ENCODE peak calls at places on chromosomes 2 and 18, in nine cellular contexts. One of them, this sample, is unnamed.

GRCh38 chr2:168490015-168490874 is 34.2 kb downstream of the CERS6 start:
- DNase-seq in hepatocyte: peak; percentile 44
- DNase-seq in fibroblast of lung: peak; percentile 66
- DNase-seq in tibial nerve: no peak
- DNase-seq in breast epithelium: no peak
- DNase-seq in cardiac muscle cell: peak; percentile 35
- DNase-seq in OCI-LY7: peak; percentile 32
- DNase-seq in testis: no peak
- DNase-seq in left ventricle myocardium inferior: no peak
- DNase-seq in this sample: no peak

GRCh38 chr2:147511491-147511948 is 333.3 kb upstream of the ACVR2A start:
- DNase-seq in breast epithelium: peak; percentile 39
- DNase-seq in fibroblast of lung: peak; percentile 26
- DNase-seq in hepatocyte: peak; percentile 36
- DNase-seq in tibial nerve: peak; percentile 19
- DNase-seq in OCI-LY7: no peak
- DNase-seq in testis: peak; percentile 36
- DNase-seq in left ventricle myocardium inferior: peak; percentile 54
- DNase-seq in cardiac muscle cell: peak; percentile 65
- DNase-seq in this sample: no peak

GRCh38 chr2:206086683-206087350 is 843 bp upstream of the INO80D start:
- DNase-seq in testis: no peak
- DNase-seq in cardiac muscle cell: peak; percentile 23
- DNase-seq in tibial nerve: no peak
- DNase-seq in hepatocyte: peak; percentile 25
- DNase-seq in left ventricle myocardium inferior: no peak
- DNase-seq in breast epithelium: no peak
- DNase-seq in OCI-LY7: peak; percentile 32
- DNase-seq in fibroblast of lung: peak; percentile 7
- DNase-seq in this sample: no peak

GRCh38 chr2:109242654-109243331 is 113.8 kb downstream of the SH3RF3 start:
- DNase-seq in OCI-LY7: no peak
- DNase-seq in hepatocyte: no peak
- DNase-seq in cardiac muscle cell: peak; percentile 91
- DNase-seq in left ventricle myocardium inferior: peak; percentile 57
- DNase-seq in breast epithelium: peak; percentile 75
- DNase-seq in testis: peak; percentile 57
- DNase-seq in fibroblast of lung: peak; percentile 93
- DNase-seq in tibial nerve: no peak
- DNase-seq in this sample: no peak

GRCh38 chr2:237546876-237547395 is 19.4 kb upstream of the PRLH start:
- DNase-seq in breast epithelium: no peak
- DNase-seq in OCI-LY7: no peak
- DNase-seq in hepatocyte: no peak
- DNase-seq in tibial nerve: no peak
- DNase-seq in cardiac muscle cell: no peak
- DNase-seq in testis: no peak
- DNase-seq in left ventricle myocardium inferior: no peak
- DNase-seq in fibroblast of lung: no peak
- DNase-seq in this sample: no peak

GRCh38 chr2:110852541-110853263 is 120.3 kb downstream of the ACOXL start:
- DNase-seq in breast epithelium: no peak
- DNase-seq in hepatocyte: no peak
- DNase-seq in left ventricle myocardium inferior: no peak
- DNase-seq in tibial nerve: no peak
- DNase-seq in testis: no peak
- DNase-seq in fibroblast of lung: no peak
- DNase-seq in cardiac muscle cell: no peak
- DNase-seq in OCI-LY7: no peak
- DNase-seq in this sample: peak; percentile 43

GRCh38 chr2:136118819-136119716 is 1.1 kb upstream of the CXCR4 start:
- DNase-seq in breast epithelium: peak; percentile 56
- DNase-seq in cardiac muscle cell: no peak
- DNase-seq in fibroblast of lung: no peak
- DNase-seq in tibial nerve: peak; percentile 38
- DNase-seq in testis: peak; percentile 49
- DNase-seq in hepatocyte: peak; percentile 14
- DNase-seq in OCI-LY7: peak; percentile 90
- DNase-seq in left ventricle myocardium inferior: peak; percentile 65
- DNase-seq in this sample: peak; percentile 85

GRCh38 chr2:157868993-157869392 is 7.1 kb downstream of the ACVR1 start:
- DNase-seq in left ventricle myocardium inferior: no peak
- DNase-seq in hepatocyte: no peak
- DNase-seq in fibroblast of lung: peak; percentile 39
- DNase-seq in testis: no peak
- DNase-seq in breast epithelium: no peak
- DNase-seq in cardiac muscle cell: no peak
- DNase-seq in tibial nerve: no peak
- DNase-seq in OCI-LY7: no peak
- DNase-seq in this sample: no peak

DNA sequence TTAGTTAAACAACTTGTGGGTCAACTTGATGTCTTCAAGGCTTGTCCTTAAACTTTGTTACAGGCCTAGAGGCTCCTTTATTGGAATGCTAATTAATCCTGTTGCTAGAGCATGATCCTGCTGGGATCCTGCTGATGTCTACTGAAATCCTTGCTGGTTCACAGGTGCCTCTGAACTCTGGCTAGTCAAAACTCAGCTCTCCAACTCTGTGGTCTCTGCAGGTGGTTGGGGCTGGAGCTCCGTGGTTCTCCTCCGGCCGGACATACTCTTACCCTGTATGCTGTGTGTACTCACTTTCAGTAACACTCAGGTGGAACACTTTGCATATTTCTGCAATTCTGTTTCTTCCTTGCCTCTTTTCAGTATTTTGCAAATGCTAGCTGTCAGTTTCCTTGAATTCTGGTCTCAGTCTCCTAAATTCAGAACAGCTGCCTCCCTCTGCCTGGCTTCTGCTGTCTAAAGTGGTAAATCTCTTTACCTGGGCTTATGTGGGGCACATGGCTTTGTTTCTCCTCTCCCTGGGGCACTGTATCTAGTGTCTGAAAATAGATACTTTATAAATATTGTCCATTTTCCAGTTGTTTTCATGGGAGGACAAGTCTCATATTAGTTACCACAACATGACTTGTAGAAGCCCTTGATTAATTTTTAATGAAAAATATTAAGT is 113.0 kb downstream of the ATP9B start:
- DNase-seq in left ventricle myocardium inferior: no peak
- DNase-seq in OCI-LY7: peak; percentile 78
- DNase-seq in fibroblast of lung: no peak
- DNase-seq in breast epithelium: no peak
- DNase-seq in hepatocyte: no peak
- DNase-seq in testis: no peak
- DNase-seq in cardiac muscle cell: no peak
- DNase-seq in tibial nerve: no peak
- DNase-seq in this sample: no peak
- H3K4me3 ChIP-seq in left ventricle myocardium inferior: no peak overlapping the region
- H3K4me3 ChIP-seq in OCI-LY7: peak overlapping the region; percentile 29
- H3K4me3 ChIP-seq in fibroblast of lung: no peak overlapping the region
- H3K4me3 ChIP-seq in breast epithelium: no peak overlapping the region
- H3K4me3 ChIP-seq in hepatocyte: no peak overlapping the region
- H3K4me3 ChIP-seq in testis: no peak overlapping the region
- H3K4me3 ChIP-seq in cardiac muscle cell: no peak overlapping the region
- H3K4me3 ChIP-seq in tibial nerve: no peak overlapping the region
- H3K4me3 ChIP-seq in this sample: no peak overlapping the region

GRCh38 chr18:9612989-9613388 is 1.4 kb downstream of the PPP4R1 start:
- DNase-seq in testis: no peak
- DNase-seq in tibial nerve: no peak
- DNase-seq in hepatocyte: no peak
- DNase-seq in fibroblast of lung: no peak
- DNase-seq in breast epithelium: no peak
- DNase-seq in OCI-LY7: peak; percentile 24
- DNase-seq in left ventricle myocardium inferior: no peak
- DNase-seq in cardiac muscle cell: no peak
- DNase-seq in this sample: peak; percentile 7

GRCh38 chr18:9614401-9615279 is at the start of gene PPP4R1:
- DNase-seq in left ventricle myocardium inferior: peak; percentile 85
- DNase-seq in testis: peak; percentile 81
- DNase-seq in cardiac muscle cell: peak; percentile 77
- DNase-seq in fibroblast of lung: peak; percentile 72
- DNase-seq in hepatocyte: peak; percentile 90
- DNase-seq in OCI-LY7: peak; percentile 77
- DNase-seq in tibial nerve: peak; percentile 64
- DNase-seq in breast epithelium: peak; percentile 50
- DNase-seq in this sample: peak; percentile 61

GRCh38 chr18:9613550-9614400 is 584 bp downstream of the PPP4R1 start:
- DNase-seq in breast epithelium: peak; percentile 34
- DNase-seq in fibroblast of lung: peak; percentile 58
- DNase-seq in cardiac muscle cell: peak; percentile 63
- DNase-seq in tibial nerve: peak; percentile 18
- DNase-seq in OCI-LY7: peak; percentile 68
- DNase-seq in testis: peak; percentile 48
- DNase-seq in left ventricle myocardium inferior: peak; percentile 69
- DNase-seq in hepatocyte: peak; percentile 84
- DNase-seq in this sample: peak; percentile 32

GRCh38 chr18:9615280-9615797 is 980 bp upstream of the PPP4R1 start:
- DNase-seq in breast epithelium: no peak
- DNase-seq in testis: no peak
- DNase-seq in fibroblast of lung: no peak
- DNase-seq in OCI-LY7: peak; percentile 2
- DNase-seq in hepatocyte: no peak
- DNase-seq in tibial nerve: no peak
- DNase-seq in cardiac muscle cell: no peak
- DNase-seq in left ventricle myocardium inferior: no peak
- DNase-seq in this sample: no peak

DNA sequence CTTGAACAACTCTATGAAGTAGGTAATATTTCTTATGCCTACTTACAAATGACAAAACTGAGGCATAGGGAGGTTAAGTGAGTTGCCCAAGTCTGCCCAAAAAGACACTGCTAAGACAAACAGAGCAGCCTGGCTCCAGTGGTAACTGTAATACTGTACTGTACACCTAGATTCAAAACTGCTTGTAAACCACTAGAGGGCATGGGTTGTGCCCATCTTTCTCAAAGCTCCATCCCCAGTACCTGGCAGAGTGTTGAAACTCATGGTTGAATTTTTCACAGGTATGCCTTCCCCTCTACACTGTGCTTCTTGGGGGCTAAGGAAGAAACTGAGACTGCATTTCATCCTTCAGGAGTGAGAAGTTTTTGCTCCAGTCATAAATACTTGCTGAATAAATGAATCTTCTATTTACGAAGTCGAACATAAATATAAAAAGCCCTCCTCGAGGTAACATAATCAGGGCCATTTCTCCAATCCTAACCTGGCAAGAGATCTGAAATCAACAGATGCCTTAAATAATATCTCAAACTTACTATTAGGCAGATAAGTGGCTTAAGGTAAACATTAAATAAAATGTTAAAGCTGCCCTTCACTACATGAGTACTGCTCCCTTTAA is 2.0 kb downstream of the PPP4R1 start:
- DNase-seq in tibial nerve: no peak
- DNase-seq in breast epithelium: peak; percentile 43
- DNase-seq in testis: peak; percentile 50
- DNase-seq in hepatocyte: peak; percentile 61
- DNase-seq in cardiac muscle cell: peak; percentile 58
- DNase-seq in fibroblast of lung: peak; percentile 52
- DNase-seq in left ventricle myocardium inferior: no peak
- DNase-seq in OCI-LY7: peak; percentile 72
- DNase-seq in this sample: peak; percentile 75
- H3K27ac ChIP-seq in tibial nerve: no peak overlapping the region
- H3K27ac ChIP-seq in breast epithelium: no peak overlapping the region
- H3K27ac ChIP-seq in testis: no peak overlapping the region
- H3K27ac ChIP-seq in hepatocyte: peak overlapping the region; percentile 99
- H3K27ac ChIP-seq in cardiac muscle cell: no peak overlapping the region
- H3K27ac ChIP-seq in fibroblast of lung: no peak overlapping the region
- H3K27ac ChIP-seq in left ventricle myocardium inferior: peak overlapping the region; percentile 99
- H3K27ac ChIP-seq in OCI-LY7: peak overlapping the region; percentile 59
- H3K27ac ChIP-seq in this sample: peak overlapping the region; percentile 61

GRCh38 chr2:12536926-12537325 is 179.8 kb upstream of the TRIB2 start:
- DNase-seq in hepatocyte: no peak
- DNase-seq in OCI-LY7: no peak
- DNase-seq in tibial nerve: no peak
- DNase-seq in left ventricle myocardium inferior: no peak
- DNase-seq in fibroblast of lung: no peak
- DNase-seq in testis: no peak
- DNase-seq in breast epithelium: no peak
- DNase-seq in cardiac muscle cell: no peak
- DNase-seq in this sample: no peak

GRCh38 chr2:12538300-12538699 is 178.4 kb upstream of the TRIB2 start:
- DNase-seq in tibial nerve: no peak
- DNase-seq in cardiac muscle cell: no peak
- DNase-seq in left ventricle myocardium inferior: no peak
- DNase-seq in testis: no peak
- DNase-seq in breast epithelium: no peak
- DNase-seq in OCI-LY7: no peak
- DNase-seq in fibroblast of lung: peak; percentile 22
- DNase-seq in hepatocyte: no peak
- DNase-seq in this sample: no peak

GRCh38 chr2:12533337-12533736 is 183.4 kb upstream of the TRIB2 start:
- DNase-seq in fibroblast of lung: no peak
- DNase-seq in cardiac muscle cell: no peak
- DNase-seq in hepatocyte: no peak
- DNase-seq in breast epithelium: no peak
- DNase-seq in OCI-LY7: no peak
- DNase-seq in tibial nerve: no peak
- DNase-seq in left ventricle myocardium inferior: no peak
- DNase-seq in testis: no peak
- DNase-seq in this sample: no peak

GRCh38 chr2:12539306-12539705 is 177.4 kb upstream of the TRIB2 start:
- DNase-seq in OCI-LY7: no peak
- DNase-seq in hepatocyte: no peak
- DNase-seq in cardiac muscle cell: no peak
- DNase-seq in breast epithelium: no peak
- DNase-seq in fibroblast of lung: no peak
- DNase-seq in left ventricle myocardium inferior: no peak
- DNase-seq in tibial nerve: no peak
- DNase-seq in testis: no peak
- DNase-seq in this sample: no peak

GRCh38 chr2:12534646-12535263 is 182.0 kb upstream of the TRIB2 start:
- DNase-seq in breast epithelium: peak; percentile 22
- DNase-seq in fibroblast of lung: peak; percentile 98
- DNase-seq in left ventricle myocardium inferior: no peak
- DNase-seq in OCI-LY7: no peak
- DNase-seq in hepatocyte: peak; percentile 30
- DNase-seq in tibial nerve: no peak
- DNase-seq in testis: no peak
- DNase-seq in cardiac muscle cell: peak; percentile 85
- DNase-seq in this sample: no peak
- H3K4me3 ChIP-seq in breast epithelium: no peak overlapping the region
- H3K4me3 ChIP-seq in fibroblast of lung: no peak overlapping the region
- H3K4me3 ChIP-seq in left ventricle myocardium inferior: no peak overlapping the region
- H3K4me3 ChIP-seq in OCI-LY7: no peak overlapping the region
- H3K4me3 ChIP-seq in hepatocyte: no peak overlapping the region
- H3K4me3 ChIP-seq in tibial nerve: no peak overlapping the region
- H3K4me3 ChIP-seq in testis: no peak overlapping the region
- H3K4me3 ChIP-seq in cardiac muscle cell: no peak overlapping the region
- H3K4me3 ChIP-seq in this sample: no peak overlapping the region

GRCh38 chr2:96663177-96663576 is 20.6 kb downstream of the FER1L5 start:
- DNase-seq in hepatocyte: no peak
- DNase-seq in OCI-LY7: no peak
- DNase-seq in left ventricle myocardium inferior: no peak
- DNase-seq in testis: no peak
- DNase-seq in cardiac muscle cell: no peak
- DNase-seq in breast epithelium: peak; percentile 34
- DNase-seq in tibial nerve: no peak
- DNase-seq in fibroblast of lung: no peak
- DNase-seq in this sample: no peak

GRCh38 chr2:96665083-96665569 is 22.6 kb downstream of the FER1L5 start:
- DNase-seq in OCI-LY7: no peak
- DNase-seq in cardiac muscle cell: peak; percentile 99
- DNase-seq in fibroblast of lung: peak; percentile 99
- DNase-seq in hepatocyte: peak; percentile 83
- DNase-seq in breast epithelium: peak; percentile 69
- DNase-seq in testis: no peak
- DNase-seq in tibial nerve: no peak
- DNase-seq in left ventricle myocardium inferior: no peak
- DNase-seq in this sample: no peak

GRCh38 chr2:96662360-96662759 is 19.8 kb downstream of the FER1L5 start:
- DNase-seq in OCI-LY7: no peak
- DNase-seq in fibroblast of lung: no peak
- DNase-seq in tibial nerve: no peak
- DNase-seq in hepatocyte: no peak
- DNase-seq in testis: no peak
- DNase-seq in cardiac muscle cell: no peak
- DNase-seq in left ventricle myocardium inferior: no peak
- DNase-seq in breast epithelium: no peak
- DNase-seq in this sample: no peak

GRCh38 chr2:96663829-96664228 is 21.3 kb downstream of the FER1L5 start:
- DNase-seq in testis: no peak
- DNase-seq in hepatocyte: no peak
- DNase-seq in cardiac muscle cell: no peak
- DNase-seq in OCI-LY7: no peak
- DNase-seq in fibroblast of lung: no peak
- DNase-seq in left ventricle myocardium inferior: no peak
- DNase-seq in tibial nerve: no peak
- DNase-seq in breast epithelium: no peak
- DNase-seq in this sample: no peak

GRCh38 chr2:96664366-96664765 is 21.8 kb downstream of the FER1L5 start:
- DNase-seq in OCI-LY7: no peak
- DNase-seq in tibial nerve: no peak
- DNase-seq in fibroblast of lung: no peak
- DNase-seq in left ventricle myocardium inferior: no peak
- DNase-seq in hepatocyte: no peak
- DNase-seq in cardiac muscle cell: no peak
- DNase-seq in testis: no peak
- DNase-seq in breast epithelium: no peak
- DNase-seq in this sample: no peak
- H3K27ac ChIP-seq in OCI-LY7: no peak overlapping the region
- H3K27ac ChIP-seq in tibial nerve: no peak overlapping the region
- H3K27ac ChIP-seq in fibroblast of lung: peak overlapping the region; percentile 57
- H3K27ac ChIP-seq in left ventricle myocardium inferior: peak overlapping the region; percentile 62
- H3K27ac ChIP-seq in hepatocyte: peak overlapping the region; percentile 84
- H3K27ac ChIP-seq in cardiac muscle cell: peak overlapping the region; percentile 96
- H3K27ac ChIP-seq in testis: no peak overlapping the region
- H3K27ac ChIP-seq in breast epithelium: peak overlapping the region; percentile 89
- H3K27ac ChIP-seq in this sample: no peak overlapping the region